ENCODE peak calls at places on chromosomes 12 and 14, in five cellular contexts. M is cardiac muscle cell, C is right atrium auricular region, L is right cardiac atrium, S is left lung. T is an unnamed sample. For H3K4me1, the result is how much of the 10 kb centered on the place peaks cover.

GRCh38 chr14:60349663-60350365 is 100.8 kb downstream of the PPM1A start:
- DNase-seq in M (peak), C (no peak), L (no peak), S (no peak), T (no peak)

GRCh38 chr14:95274283-95274682 is 45.4 kb downstream of the CLMN start:
- DNase-seq in M (no peak), C (no peak), L (no peak), S (no peak), T (no peak)

GRCh38 chr14:90518941-90519256 is 122.1 kb downstream of the CALM1 start:
- DNase-seq in M (no peak), C (no peak), L (no peak), S (no peak), T (no peak)

GRCh38 chr14:77003960-77004710 is 24.4 kb downstream of the IRF2BPL start:
- DNase-seq in M (no peak), C (no peak), L (no peak), S (no peak), T (no peak)

GRCh38 chr12:95440401-95440800 is 33.6 kb upstream of the METAP2 start:
- DNase-seq in M (no peak), C (no peak), L (no peak), S (no peak), T (no peak)

GRCh38 chr14:39154594-39155189 is 15.4 kb downstream of the TRAPPC6B start:
- DNase-seq in M (no peak), C (no peak), L (no peak), S (no peak), T (no peak)

GRCh38 chr14:104390941-104391901 is 188.3 kb upstream of the C14orf180 start:
- DNase-seq in M (no peak), C (peak), L (no peak), S (peak), T (no peak)

GRCh38 chr12:114396153-114396868 is 9.6 kb downstream of the TBX5 start:
- DNase-seq in M (peak), C (no peak), L (no peak), S (no peak), T (no peak)

GRCh38 chr12:10364839-10365681 is 24.8 kb downstream of the KLRK1 start:
- DNase-seq in M (peak), C (no peak), L (peak), S (no peak), T (no peak)

GRCh38 chr12:43370299-43370698 is 181.7 kb downstream of the ADAMTS20 start:
- DNase-seq in M (no peak), C (no peak), L (no peak), S (no peak), T (no peak)

GRCh38 chr14:35304812-35305462 is 12.8 kb downstream of the PSMA6 start:
- DNase-seq in M (no peak), C (no peak), L (no peak), S (no peak), T (no peak)

GRCh38 chr12:104436790-104437189 is 20.0 kb upstream of the CHST11 start:
- DNase-seq in M (no peak), C (no peak), L (no peak), S (no peak), T (no peak)

GRCh38 chr12:128583453-128583852 is 240.3 kb downstream of the SLC15A4 start:
- DNase-seq in M (peak), C (no peak), L (no peak), S (no peak), T (no peak)

GRCh38 chr14:75150150-75150549 is 23.3 kb upstream of the NEK9 start:
- DNase-seq in M (no peak), C (no peak), L (no peak), S (no peak), T (no peak)

GRCh38 chr14:30210630-30211029 is 283.0 kb upstream of the PRKD1 start:
- DNase-seq in M (no peak), C (no peak), L (no peak), S (no peak), T (no peak)

GRCh38 chr12:31324845-31325523 is 966 bp downstream of the SINHCAF start:
- DNase-seq in M (peak), C (peak), L (peak), S (peak), T (peak)

GRCh38 chr14:87813211-87813610 is 179.8 kb downstream of the GALC start:
- DNase-seq in M (no peak), C (no peak), L (no peak), S (no peak), T (no peak)

GRCh38 chr12:48787791-48788521 is 933 bp downstream of the ADCY6 start:
- DNase-seq in M (no peak), C (no peak), L (no peak), S (peak), T (no peak)

GRCh38 chr14:59154383-59154782 is 34.1 kb upstream of the DAAM1 start:
- DNase-seq in M (no peak), C (no peak), L (no peak), S (no peak), T (no peak)

GRCh38 chr14:55976219-55976618 is 142.0 kb upstream of the PELI2 start:
- DNase-seq in M (no peak), C (no peak), L (peak), S (no peak), T (no peak)

GRCh38 chr12:30996255-30996654 is 69.7 kb downstream of the TSPAN11 start:
- DNase-seq in M (no peak), C (no peak), L (no peak), S (no peak), T (no peak)

GRCh38 chr12:74337951-74338350 is 199.7 kb upstream of the ATXN7L3B start:
- DNase-seq in M (no peak), C (no peak), L (no peak), S (no peak), T (no peak)

GRCh38 chr14:27739657-27740156 is 1026.9 kb upstream of the FOXG1 start:
- DNase-seq in M (no peak), C (no peak), L (no peak), S (no peak), T (no peak)

GRCh38 chr14:90060312-90060964 is 1.4 kb upstream of the KCNK13 start:
- DNase-seq in M (peak), C (no peak), L (peak), S (peak), T (no peak)

GRCh38 chr12:3901116-3901515 is 27.9 kb upstream of the PARP11 start:
- DNase-seq in M (no peak), C (no peak), L (no peak), S (no peak), T (no peak)

GRCh38 chr12:6647083-6647604 is at the start of gene ACRBP:
- DNase-seq in M (peak), C (peak), L (peak), S (peak), T (no peak)

DNA sequence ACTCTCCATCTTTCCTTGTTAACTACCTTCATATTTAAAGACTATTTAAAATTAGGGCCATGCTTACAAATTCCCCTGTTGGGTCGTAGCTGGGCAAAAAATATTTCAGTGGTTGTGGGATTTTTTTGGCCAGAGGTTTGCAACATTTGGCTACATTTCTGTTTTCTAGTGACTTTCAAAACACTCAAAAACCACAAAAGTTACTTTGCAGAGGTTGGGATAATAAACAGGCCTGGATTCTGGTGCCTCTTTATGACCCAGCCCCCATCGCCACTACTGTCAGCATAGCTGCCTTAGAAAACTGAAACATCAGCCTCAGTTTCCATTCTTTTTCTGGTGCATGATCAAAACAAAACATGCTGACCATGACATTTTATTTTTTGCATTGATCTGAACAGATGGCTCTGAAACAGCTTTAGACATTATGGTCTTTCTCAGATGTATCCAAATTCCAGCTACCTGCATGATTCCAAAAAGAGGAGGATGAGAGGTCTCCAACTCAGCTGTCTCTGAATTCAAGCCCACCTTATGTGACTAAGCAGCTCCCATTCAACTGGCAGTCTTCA is 5.2 kb downstream of the DPF3 start:
- DNase-seq in M (no peak), C (no peak), L (no peak), S (no peak), T (no peak)
- H3K27ac ChIP-seq in M (peak), C (peak), L (peak), S (no peak), T (no peak)

GRCh38 chr12:121990692-121991603 is 30.7 kb upstream of the BCL7A start:
- DNase-seq in M (no peak), C (no peak), L (no peak), S (no peak), T (no peak)
- H3K4me1 ChIP-seq in M (under half), C (under half), L (under half), S (under half), T (under half)

GRCh38 chr12:49864817-49865090 is 21.8 kb upstream of the BCDIN3D start:
- DNase-seq in M (no peak), C (no peak), L (no peak), S (no peak), T (no peak)

GRCh38 chr12:49865109-49865781 is 22.3 kb upstream of the BCDIN3D start:
- DNase-seq in M (no peak), C (no peak), L (no peak), S (peak), T (no peak)

GRCh38 chr12:49863946-49864816 is 21.3 kb upstream of the BCDIN3D start:
- DNase-seq in M (no peak), C (no peak), L (no peak), S (no peak), T (no peak)

GRCh38 chr12:49866859-49867579 is 24.1 kb upstream of the BCDIN3D start:
- DNase-seq in M (peak), C (peak), L (peak), S (peak), T (peak)

DNA sequence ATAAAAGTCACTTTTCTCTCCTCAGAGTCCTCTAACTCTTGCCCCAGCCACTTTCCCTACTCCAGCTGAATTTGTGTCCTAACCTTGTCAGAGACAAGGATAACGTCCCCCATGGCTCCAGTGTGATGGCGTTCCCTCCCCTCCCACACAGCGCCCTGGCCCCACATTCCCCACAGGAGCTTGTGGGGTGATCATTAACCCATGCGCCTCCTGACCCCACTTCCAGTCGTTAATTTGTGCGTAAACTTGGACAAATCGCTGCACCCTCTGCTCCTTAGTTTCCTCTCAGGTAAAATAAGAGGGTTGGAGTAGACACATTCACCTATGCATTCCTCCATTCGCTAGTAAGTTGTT is 22.9 kb upstream of the BCDIN3D start:
- DNase-seq in M (no peak), C (no peak), L (no peak), S (no peak), T (no peak)
- H3K27ac ChIP-seq in M (no peak), C (no peak), L (no peak), S (no peak), T (no peak)

GRCh38 chr14:70660967-70661871 is 19.5 kb downstream of the TTC9 start:
- DNase-seq in M (no peak), C (no peak), L (no peak), S (no peak), T (no peak)
- H3K4me1 ChIP-seq in M (under half), C (under half), L (under half), S (under half), T (under half)

DNA sequence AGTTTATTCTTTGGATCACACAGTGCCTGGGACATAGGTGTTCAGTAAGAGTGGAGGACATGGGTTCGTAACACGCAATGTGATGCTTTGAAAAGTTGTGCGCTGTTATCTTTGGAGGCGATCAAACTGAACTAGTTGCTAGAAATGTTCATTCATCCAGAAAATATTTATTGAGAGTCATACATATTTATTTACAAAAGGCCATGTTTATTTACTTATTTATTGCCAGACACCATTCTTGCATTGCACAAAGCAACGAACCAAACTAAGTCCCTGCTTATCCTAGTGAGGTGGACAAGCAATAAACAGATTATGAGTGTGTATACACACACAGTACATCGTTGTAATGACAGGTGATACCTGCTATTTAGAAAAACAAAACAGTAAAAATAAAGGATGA is 12.6 kb downstream of the BHLHE41 start:
- DNase-seq in M (no peak), C (no peak), L (no peak), S (no peak), T (no peak)
- H3K27ac ChIP-seq in M (no peak), C (peak), L (no peak), S (no peak), T (peak)

DNA sequence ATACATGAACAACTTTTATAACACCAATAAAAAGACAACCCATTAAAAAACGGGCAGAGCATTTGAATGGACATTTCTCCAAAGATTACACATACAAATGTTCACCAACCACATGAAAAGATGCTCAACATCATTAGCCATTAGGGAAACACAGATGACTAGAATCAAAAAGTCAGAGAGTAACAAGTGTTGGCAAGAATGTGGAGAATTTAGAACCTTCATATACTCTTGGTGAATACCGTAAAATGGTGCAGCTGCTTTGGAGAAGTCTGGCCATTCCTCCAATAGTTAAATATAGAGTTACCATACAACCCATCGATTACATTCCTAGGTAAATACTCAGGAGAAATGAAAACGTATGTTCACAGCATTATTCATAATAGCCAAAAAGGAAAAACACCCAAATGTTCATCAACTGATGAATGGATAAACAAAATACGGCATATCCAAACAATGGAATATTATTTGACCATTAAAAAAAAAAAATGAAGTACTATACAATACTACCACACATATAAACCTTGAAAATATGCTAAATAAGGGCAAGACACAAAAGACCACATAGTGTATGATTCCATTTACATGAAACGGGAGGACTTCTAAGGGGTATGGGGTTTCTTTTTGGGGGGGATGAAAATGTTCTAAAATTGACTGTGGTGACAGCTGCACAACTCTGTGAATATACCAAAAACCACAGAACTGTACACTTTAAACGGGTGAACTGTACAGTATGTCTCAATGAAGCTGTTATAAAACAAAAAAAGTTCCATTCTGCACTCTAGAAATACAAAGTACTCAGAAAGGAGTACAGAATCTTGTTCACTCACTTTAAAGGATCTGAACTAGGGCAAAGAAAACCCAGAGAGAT is 3.2 kb downstream of the CORO1C start:
- DNase-seq in M (no peak), C (no peak), L (no peak), S (no peak), T (no peak)
- H3K4me1 ChIP-seq in M (under half), C (under half), L (under half), S (half or more), T (under half)

GRCh38 chr12:28024231-28024995 is 51.9 kb upstream of the PTHLH start:
- DNase-seq in M (no peak), C (no peak), L (no peak), S (no peak), T (no peak)

GRCh38 chr12:28027328-28027727 is 54.8 kb upstream of the PTHLH start:
- DNase-seq in M (peak), C (no peak), L (no peak), S (no peak), T (no peak)

GRCh38 chr12:28026701-28027100 is 54.2 kb upstream of the PTHLH start:
- DNase-seq in M (no peak), C (no peak), L (no peak), S (no peak), T (no peak)

GRCh38 chr12:28025821-28026505 is 53.4 kb upstream of the PTHLH start:
- DNase-seq in M (no peak), C (no peak), L (no peak), S (no peak), T (no peak)

DNA sequence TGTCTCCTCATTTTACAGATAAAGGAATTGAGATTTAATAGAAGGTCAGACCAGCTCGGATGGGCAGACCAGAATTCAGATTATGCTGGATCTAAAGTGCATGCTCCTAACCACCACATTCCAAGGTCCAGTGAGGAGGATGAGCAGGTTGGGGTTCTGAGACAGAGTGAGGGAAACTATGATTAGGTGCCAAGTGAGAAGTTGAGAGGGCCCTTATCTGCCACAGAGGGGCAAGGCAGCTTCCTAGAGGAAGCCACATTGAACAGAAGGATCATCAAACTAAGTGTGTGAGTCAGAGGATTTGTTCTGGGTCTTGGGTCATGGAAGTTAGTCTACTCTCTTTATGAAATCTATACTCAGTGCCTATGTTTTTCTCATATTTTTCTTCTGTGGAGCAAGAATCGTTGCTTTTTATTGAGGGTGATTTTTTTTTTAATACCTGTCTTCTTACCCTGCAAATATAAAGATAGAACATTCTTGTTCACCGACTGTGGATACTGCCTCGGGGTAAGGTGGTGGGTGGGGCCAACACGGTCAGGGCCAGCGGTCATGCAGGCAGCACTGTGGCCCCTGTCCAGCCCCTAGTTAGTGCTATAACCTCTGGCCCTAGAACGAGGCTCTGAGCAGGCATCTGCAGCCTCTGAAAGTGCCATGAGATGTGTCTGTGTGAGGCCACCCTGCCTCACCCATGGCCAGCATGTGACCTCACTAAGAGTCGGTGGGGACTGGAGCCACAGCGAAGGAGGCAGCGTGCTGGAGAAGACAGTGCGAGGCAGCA is 55.6 kb upstream of the PTHLH start:
- DNase-seq in M (no peak), C (no peak), L (no peak), S (no peak), T (no peak)
- H3K27ac ChIP-seq in M (no peak), C (no peak), L (no peak), S (no peak), T (no peak)

GRCh38 chr14:63504628-63505027 is 38.5 kb downstream of the PPP2R5E start:
- DNase-seq in M (no peak), C (no peak), L (no peak), S (no peak), T (no peak)

GRCh38 chr14:63496837-63497400 is 46.3 kb downstream of the PPP2R5E start:
- DNase-seq in M (peak), C (no peak), L (no peak), S (no peak), T (no peak)

GRCh38 chr14:63499701-63500250 is 43.4 kb downstream of the PPP2R5E start:
- DNase-seq in M (no peak), C (no peak), L (no peak), S (no peak), T (no peak)

GRCh38 chr14:63501429-63501828 is 41.7 kb downstream of the PPP2R5E start:
- DNase-seq in M (no peak), C (no peak), L (no peak), S (no peak), T (no peak)
- H3K4me1 ChIP-seq in M (under half), C (under half), L (under half), S (under half), T (under half)

T was measured in thoracic aorta.